ENCODE peak calls at places on chromosome 4, in eight cellular contexts. R, L, M, B, O, D, K and W are unnamed samples.
A peak's percentile ranks its signal among the peaks of the same experiment; 100 is the strongest.

GRCh38 chr4:52641853-52642563 is 17.1 kb downstream of the USP46 start:
- DNase-seq in M (no peak), L (peak; percentile 67), D (no peak), K (no peak), B (no peak), R (no peak), O (no peak), W (no peak)

GRCh38 chr4:2457481-2458295 is 11.2 kb upstream of the RNF4 start:
- DNase-seq in L (no peak), R (no peak), D (peak; percentile 30), K (no peak), O (no peak), M (no peak), B (no peak), W (no peak)

GRCh38 chr4:99594818-99595217 is 20.2 kb downstream of the MTTP start:
- DNase-seq in L (no peak), M (no peak), R (no peak), B (no peak), O (no peak), D (no peak), K (no peak), W (no peak)

GRCh38 chr4:19807505-19807904 is 444.2 kb upstream of the SLIT2 start:
- DNase-seq in M (no peak), L (peak; percentile 93), K (no peak), D (no peak), O (no peak), B (no peak), R (no peak), W (no peak)

GRCh38 chr4:172998527-172999469 is 169.8 kb upstream of the GALNT7 start:
- DNase-seq in B (no peak), L (peak; percentile 76), D (no peak), M (no peak), R (no peak), K (no peak), O (no peak), W (no peak)

GRCh38 chr4:37793562-37793961 is 32.9 kb upstream of the PGM2 start:
- DNase-seq in B (no peak), K (no peak), L (peak; percentile 51), M (no peak), D (no peak), O (no peak), R (no peak), W (no peak)

GRCh38 chr4:2302387-2303119 is 40.6 kb upstream of the MXD4 start:
- DNase-seq in D (no peak), R (no peak), O (peak; percentile 39), L (no peak), M (no peak), K (no peak), B (no peak), W (no peak)

GRCh38 chr4:48109413-48110263 is 24.4 kb downstream of the TXK start:
- DNase-seq in D (no peak), O (peak; percentile 50), R (no peak), K (no peak), L (peak; percentile 58), B (peak; percentile 10), M (no peak), W (no peak)

GRCh38 chr4:99677161-99677560 is 19.5 kb upstream of the C4orf54 start:
- DNase-seq in B (no peak), O (no peak), R (no peak), M (no peak), D (no peak), L (no peak), K (no peak), W (no peak)

GRCh38 chr4:112532267-112532666 is 16.3 kb upstream of the NEUROG2 start:
- DNase-seq in L (peak; percentile 76), D (no peak), O (no peak), M (no peak), B (peak; percentile 36), R (no peak), K (no peak), W (no peak)

GRCh38 chr4:25290490-25291067 is 22.0 kb upstream of the ZCCHC4 start:
- DNase-seq in K (no peak), M (no peak), L (no peak), B (peak; percentile 59), R (no peak), O (peak; percentile 60), D (no peak), W (no peak)

GRCh38 chr4:95288552-95288951 is 260.2 kb downstream of the UNC5C start:
- DNase-seq in L (no peak), M (no peak), R (no peak), O (no peak), B (peak; percentile 17), K (no peak), D (no peak), W (no peak)

GRCh38 chr4:10546-10870 is 42.6 kb upstream of the ZNF595 start:
- DNase-seq in K (no peak), L (no peak), B (no peak), O (no peak), D (no peak), M (no peak), R (no peak), W (no peak)

GRCh38 chr4:80610845-80611244 is 275.3 kb downstream of the CFAP299 start:
- DNase-seq in M (no peak), O (no peak), B (peak; percentile 53), R (no peak), D (no peak), K (no peak), L (peak; percentile 50), W (no peak)

GRCh38 chr4:177093964-177094363 is 215.7 kb upstream of the NEIL3 start:
- DNase-seq in B (no peak), L (no peak), K (no peak), O (no peak), M (no peak), R (no peak), D (no peak), W (no peak)

GRCh38 chr4:99564921-99565320 is 1.1 kb upstream of the TRMT10A start:
- DNase-seq in O (no peak), R (no peak), B (peak; percentile 46), L (no peak), M (no peak), K (no peak), D (no peak), W (no peak)

GRCh38 chr4:173195708-173196107 is 27.1 kb downstream of the GALNT7 start:
- DNase-seq in O (no peak), M (no peak), D (no peak), R (no peak), B (no peak), K (no peak), L (no peak), W (no peak)

GRCh38 chr4:21768349-21769310 is 179.9 kb downstream of the KCNIP4 start:
- DNase-seq in M (no peak), D (no peak), B (peak; percentile 20), K (no peak), R (no peak), L (peak; percentile 62), O (no peak), W (no peak)

GRCh38 chr4:25113915-25114904 is 46.0 kb downstream of the SEPSECS start:
- DNase-seq in D (no peak), O (no peak), M (no peak), R (no peak), B (peak; percentile 52), K (no peak), L (peak; percentile 85), W (no peak)

GRCh38 chr4:40340034-40340433 is 4.9 kb downstream of the CHRNA9 start:
- DNase-seq in D (no peak), R (no peak), O (no peak), K (no peak), L (peak; percentile 73), B (no peak), M (no peak), W (no peak)

GRCh38 chr4:7169134-7169533 is 23.2 kb upstream of the SORCS2 start:
- DNase-seq in B (no peak), D (peak; percentile 17), R (no peak), L (no peak), O (peak; percentile 26), M (peak; percentile 10), K (peak; percentile 15), W (no peak)

GRCh38 chr4:120331486-120332281 is 265.0 kb upstream of the MAD2L1 start:
- DNase-seq in L (no peak), R (no peak), M (no peak), K (no peak), B (peak; percentile 42), O (no peak), D (no peak), W (no peak)

GRCh38 chr4:38673109-38673978 is 9.3 kb downstream of the KLF3 start:
- DNase-seq in D (peak; percentile 46), L (peak; percentile 73), M (peak; percentile 81), R (no peak), B (no peak), O (peak; percentile 55), K (peak; percentile 68), W (peak; percentile 85)

GRCh38 chr4:123411976-123412589 is 15.5 kb downstream of the SPRY1 start:
- DNase-seq in D (no peak), K (no peak), M (no peak), B (no peak), L (peak; percentile 10), R (no peak), O (no peak), W (no peak)
- H3K4me1 ChIP-seq in D (no peaks in the 10 kb centered on the region), K (peaks cover 46% of the 10 kb centered on the region), M (peaks cover 34% of the 10 kb centered on the region), B (peaks cover 43% of the 10 kb centered on the region), L (peaks cover 45% of the 10 kb centered on the region), R (no peaks in the 10 kb centered on the region), O (peaks cover 12% of the 10 kb centered on the region), W (peaks cover 3% of the 10 kb centered on the region)

DNA sequence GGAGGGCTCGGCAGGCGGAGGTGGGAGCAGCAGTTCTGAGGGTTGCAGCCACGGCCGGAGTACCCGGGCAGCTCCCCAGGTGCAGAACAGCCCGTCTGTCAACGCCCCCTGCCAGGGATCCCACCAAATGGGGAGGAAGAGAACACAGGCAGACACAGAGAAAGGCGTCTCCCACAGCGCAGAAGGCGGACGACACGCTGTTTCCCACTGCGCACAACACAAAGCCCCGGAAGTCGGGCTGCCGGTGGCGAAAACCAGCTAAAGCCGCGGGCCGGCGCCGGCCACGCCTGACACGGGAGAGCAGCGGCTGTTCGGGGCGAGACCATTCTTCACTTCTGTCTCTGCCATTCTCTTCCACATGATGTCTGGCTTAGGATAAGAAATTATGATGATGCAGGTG is 31.6 kb downstream of the CTBP1 start:
- DNase-seq in L (no peak), R (no peak), O (no peak), M (no peak), D (no peak), B (no peak), K (no peak), W (no peak)
- H3K4me1 ChIP-seq in L (no peaks in the 10 kb centered on the region), R (peaks cover 17% of the 10 kb centered on the region), O (no peaks in the 10 kb centered on the region), M (peaks cover 43% of the 10 kb centered on the region), D (no peaks in the 10 kb centered on the region), B (no peaks in the 10 kb centered on the region), K (no peaks in the 10 kb centered on the region), W (peaks cover 3% of the 10 kb centered on the region)

DNA sequence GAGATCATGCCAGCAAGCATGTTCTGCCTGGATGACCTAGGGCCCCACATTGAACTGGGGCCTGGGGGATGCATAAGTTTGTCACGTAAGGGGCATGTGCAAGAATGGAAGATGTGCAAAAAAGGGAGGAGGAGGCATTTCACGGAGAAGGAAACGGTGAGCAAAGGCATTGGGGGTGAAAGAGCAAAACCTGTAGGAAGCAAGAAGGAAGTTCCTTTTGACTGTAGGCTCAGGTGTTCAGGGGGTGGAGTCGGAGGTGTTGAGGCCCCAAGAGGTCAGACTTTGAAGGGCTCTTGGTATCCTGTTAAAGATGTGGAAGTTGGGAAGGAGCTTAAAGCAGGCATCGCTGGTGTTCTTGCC is 625 bp upstream of the SCARB2 start:
- DNase-seq in D (peak; percentile 52), O (no peak), K (no peak), L (no peak), B (no peak), M (no peak), R (no peak), W (no peak)
- H3K4me1 ChIP-seq in D (peaks cover 7% of the 10 kb centered on the region), O (peaks cover 3% of the 10 kb centered on the region), K (peaks cover 71% of the 10 kb centered on the region), L (peaks cover 41% of the 10 kb centered on the region), B (peaks cover 20% of the 10 kb centered on the region), M (peaks cover 85% of the 10 kb centered on the region), R (peaks cover 46% of the 10 kb centered on the region), W (peaks cover 12% of the 10 kb centered on the region)

GRCh38 chr4:169150806-169151205 is 120.0 kb downstream of the SH3RF1 start:
- DNase-seq in M (no peak), D (no peak), K (no peak), B (no peak), L (no peak), O (no peak), R (no peak), W (no peak)
- H3K4me1 ChIP-seq in M (no peaks in the 10 kb centered on the region), D (no peaks in the 10 kb centered on the region), K (peaks cover 3% of the 10 kb centered on the region), B (no peaks in the 10 kb centered on the region), L (peaks cover 50% of the 10 kb centered on the region), O (peaks cover 6% of the 10 kb centered on the region), R (no peaks in the 10 kb centered on the region), W (no peaks in the 10 kb centered on the region)